ENCODE peak calls at places on chromosomes 6 and 20, in six cellular contexts. M, P, L, S, O and T are unnamed samples.

GRCh38 chr6:142369266-142369665 is 67.5 kb downstream of the ADGRG6 start:
- DNase-seq in M (no peak), P (no peak), L (no peak), S (no peak), O (no peak), T (no peak)

GRCh38 chr20:41058007-41058673 is 29.5 kb downstream of the TOP1 start:
- DNase-seq in M (peak), P (no peak), L (peak), S (no peak), O (peak), T (no peak)

GRCh38 chr20:36461600-36462439 is 79.5 kb upstream of the MYL9 start:
- DNase-seq in M (peak), P (no peak), L (no peak), S (peak), O (no peak), T (no peak)

GRCh38 chr6:163347021-163347446 is 67.5 kb upstream of the QKI start:
- DNase-seq in M (no peak), P (no peak), L (no peak), S (no peak), O (no peak), T (no peak)

GRCh38 chr6:20142866-20143265 is 69.4 kb downstream of the MBOAT1 start:
- DNase-seq in M (no peak), P (no peak), L (no peak), S (no peak), O (no peak), T (no peak)

GRCh38 chr6:24009319-24009718 is 116.7 kb upstream of the NRSN1 start:
- DNase-seq in M (peak), P (no peak), L (no peak), S (no peak), O (no peak), T (no peak)

GRCh38 chr6:146972526-146972925 is 231.7 kb upstream of the STXBP5 start:
- DNase-seq in M (no peak), P (no peak), L (no peak), S (no peak), O (no peak), T (no peak)

GRCh38 chr6:108193120-108193519 is 27.3 kb downstream of the NR2E1 start:
- DNase-seq in M (no peak), P (no peak), L (no peak), S (no peak), O (no peak), T (no peak)

GRCh38 chr20:13286600-13286999 is 65.5 kb downstream of the ISM1 start:
- DNase-seq in M (no peak), P (no peak), L (no peak), S (no peak), O (no peak), T (no peak)

GRCh38 chr6:27829453-27830211 is 82.6 kb downstream of the OR2B2 start:
- DNase-seq in M (no peak), P (no peak), L (peak), S (no peak), O (no peak), T (no peak)

GRCh38 chr20:35673884-35674283 is 9.2 kb upstream of the CPNE1 start:
- DNase-seq in M (no peak), P (no peak), L (no peak), S (no peak), O (no peak), T (no peak)

GRCh38 chr6:156107514-156108150 is 652.0 kb upstream of the NOX3 start:
- DNase-seq in M (no peak), P (no peak), L (no peak), S (no peak), O (no peak), T (no peak)

GRCh38 chr6:148943451-148943850 is 196.6 kb downstream of the UST start:
- DNase-seq in M (no peak), P (no peak), L (no peak), S (no peak), O (no peak), T (no peak)

GRCh38 chr6:47853766-47854165 is 71.9 kb downstream of the OPN5 start:
- DNase-seq in M (no peak), P (no peak), L (no peak), S (no peak), O (no peak), T (no peak)

GRCh38 chr6:110946498-110946897 is 12.0 kb upstream of the GTF3C6 start:
- DNase-seq in M (no peak), P (no peak), L (no peak), S (no peak), O (no peak), T (no peak)

GRCh38 chr6:108501559-108501958 is 59.2 kb upstream of the FOXO3 start:
- DNase-seq in M (no peak), P (no peak), L (no peak), S (no peak), O (no peak), T (no peak)

GRCh38 chr6:34569361-34569973 is 13.3 kb upstream of the SPDEF start:
- DNase-seq in M (no peak), P (no peak), L (no peak), S (no peak), O (no peak), T (no peak)

GRCh38 chr6:12286381-12287132 is 3.6 kb upstream of the EDN1 start:
- DNase-seq in M (no peak), P (no peak), L (no peak), S (no peak), O (no peak), T (no peak)

GRCh38 chr20:10291564-10292240 is 73.1 kb downstream of the SNAP25 start:
- DNase-seq in M (peak), P (no peak), L (no peak), S (no peak), O (no peak), T (no peak)

GRCh38 chr6:75612921-75613534 is 11.3 kb downstream of the SENP6 start:
- DNase-seq in M (no peak), P (no peak), L (peak), S (no peak), O (no peak), T (no peak)

GRCh38 chr6:12849420-12850200 is 133.0 kb downstream of the PHACTR1 start:
- DNase-seq in M (no peak), P (no peak), L (no peak), S (no peak), O (no peak), T (no peak)

GRCh38 chr20:1617055-1617454 is 2.8 kb downstream of the SIRPB1 start:
- DNase-seq in M (no peak), P (no peak), L (no peak), S (no peak), O (no peak), T (no peak)

GRCh38 chr6:8743146-8743745 is 307.9 kb upstream of the SLC35B3 start:
- DNase-seq in M (no peak), P (no peak), L (peak), S (no peak), O (peak), T (no peak)

GRCh38 chr20:54228841-54229240 is 21.0 kb downstream of the PFDN4 start:
- DNase-seq in M (no peak), P (no peak), L (no peak), S (no peak), O (no peak), T (no peak)

GRCh38 chr6:82570083-82570482 is 206.5 kb downstream of the TPBG start:
- DNase-seq in M (peak), P (no peak), L (peak), S (no peak), O (no peak), T (no peak)

GRCh38 chr6:25010166-25010565 is 74.4 kb upstream of the RIPOR2 start:
- DNase-seq in M (no peak), P (no peak), L (no peak), S (no peak), O (no peak), T (no peak)

GRCh38 chr6:16591681-16592549 is 169.3 kb downstream of the ATXN1 start:
- DNase-seq in M (no peak), P (no peak), L (no peak), S (no peak), O (no peak), T (peak)

GRCh38 chr6:87029711-87030314 is 65.1 kb downstream of the CGA start:
- DNase-seq in M (peak), P (no peak), L (peak), S (peak), O (peak), T (no peak)

GRCh38 chr6:53658992-53659391 is 6.6 kb downstream of the KLHL31 start:
- DNase-seq in M (no peak), P (no peak), L (no peak), S (no peak), O (no peak), T (no peak)

GRCh38 chr20:3551681-3552434 is 81.0 kb downstream of the ATRN start:
- DNase-seq in M (no peak), P (no peak), L (no peak), S (no peak), O (no peak), T (no peak)

GRCh38 chr20:11429889-11430580 is 487.7 kb upstream of the BTBD3 start:
- DNase-seq in M (no peak), P (no peak), L (no peak), S (no peak), O (no peak), T (no peak)

DNA sequence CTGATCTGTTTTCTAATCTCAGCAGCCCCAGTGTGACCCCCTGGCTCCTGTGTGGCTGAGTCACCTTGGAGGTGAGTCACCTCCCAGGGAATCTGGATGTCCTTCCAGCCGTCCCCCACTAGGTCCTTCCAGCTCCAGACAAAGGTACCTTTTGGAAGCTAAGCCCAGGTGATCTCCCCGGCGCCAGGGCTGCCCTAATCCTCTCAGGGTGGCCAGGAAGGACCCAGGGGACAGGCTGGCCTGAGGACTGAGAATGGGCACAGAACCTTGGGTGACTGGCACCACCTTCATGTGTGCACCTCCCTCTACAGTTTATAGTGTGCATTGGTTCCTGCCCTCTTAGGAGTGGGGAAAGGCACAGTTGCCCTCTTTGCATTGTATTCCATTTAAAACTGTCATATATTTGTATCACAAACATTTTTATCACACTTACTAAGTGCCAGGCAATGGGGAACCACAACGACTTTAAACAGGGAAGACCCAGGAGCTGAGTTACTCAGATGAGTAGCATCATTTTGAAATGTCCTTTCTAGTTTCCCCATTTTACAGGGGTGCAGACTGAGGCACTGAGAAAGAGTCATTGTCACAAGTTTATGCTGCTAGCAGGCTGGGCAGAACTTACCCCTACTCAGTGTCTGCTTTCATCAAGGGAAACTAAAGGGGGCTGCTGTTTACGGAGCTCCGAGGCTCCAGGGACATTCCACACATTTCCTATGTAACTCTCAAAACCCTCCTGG is 2.6 kb upstream of the BPIFB4 start:
- DNase-seq in M (no peak), P (no peak), L (peak), S (no peak), O (peak), T (no peak)
- TF ChIP-seq JUND in M (no peak), P (no peak), L (no peak), S (no peak), O (peak), T (no peak)

DNA sequence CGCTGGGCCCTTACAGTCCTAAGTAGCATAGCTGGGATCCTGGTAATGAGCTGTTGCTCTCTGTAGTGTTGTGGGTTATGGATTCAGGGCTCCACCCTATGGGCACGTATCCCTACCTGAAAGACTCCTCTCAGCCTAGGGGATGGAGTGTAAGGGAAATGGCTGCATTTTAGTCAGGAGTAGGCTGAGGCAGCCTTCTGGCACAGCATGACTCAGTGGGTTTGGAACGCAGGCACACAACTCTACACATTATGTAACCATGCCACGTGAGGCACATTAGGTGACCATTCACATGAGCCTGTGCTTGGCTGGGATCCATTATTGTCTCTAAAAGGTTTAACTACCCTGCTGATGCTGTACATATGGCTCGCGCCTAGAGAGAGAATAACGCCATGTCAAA is 27.8 kb downstream of the HDDC2 start:
- DNase-seq in M (no peak), P (no peak), L (no peak), S (no peak), O (peak), T (no peak)
- TF ChIP-seq JUND in M (no peak), P (no peak), L (no peak), S (no peak), O (peak), T (no peak)

GRCh38 chr6:43761666-43762409 is 8.2 kb upstream of the VEGFA start:
- DNase-seq in M (no peak), P (no peak), L (no peak), S (no peak), O (no peak), T (no peak)
- TF ChIP-seq JUND in M (no peak), P (no peak), L (no peak), S (no peak), O (no peak), T (no peak)

GRCh38 chr6:36519352-36519751 is 27.9 kb downstream of the STK38 start:
- DNase-seq in M (no peak), P (no peak), L (no peak), S (no peak), O (no peak), T (no peak)
- TF ChIP-seq JUND in M (no peak), P (no peak), L (no peak), S (no peak), O (no peak), T (no peak)

GRCh38 chr20:23497458-23498026 is 6.6 kb downstream of the CST8 start:
- DNase-seq in M (no peak), P (no peak), L (no peak), S (no peak), O (no peak), T (peak)
- TF ChIP-seq JUND in M (no peak), P (no peak), L (no peak), S (no peak), O (no peak), T (no peak)

DNA sequence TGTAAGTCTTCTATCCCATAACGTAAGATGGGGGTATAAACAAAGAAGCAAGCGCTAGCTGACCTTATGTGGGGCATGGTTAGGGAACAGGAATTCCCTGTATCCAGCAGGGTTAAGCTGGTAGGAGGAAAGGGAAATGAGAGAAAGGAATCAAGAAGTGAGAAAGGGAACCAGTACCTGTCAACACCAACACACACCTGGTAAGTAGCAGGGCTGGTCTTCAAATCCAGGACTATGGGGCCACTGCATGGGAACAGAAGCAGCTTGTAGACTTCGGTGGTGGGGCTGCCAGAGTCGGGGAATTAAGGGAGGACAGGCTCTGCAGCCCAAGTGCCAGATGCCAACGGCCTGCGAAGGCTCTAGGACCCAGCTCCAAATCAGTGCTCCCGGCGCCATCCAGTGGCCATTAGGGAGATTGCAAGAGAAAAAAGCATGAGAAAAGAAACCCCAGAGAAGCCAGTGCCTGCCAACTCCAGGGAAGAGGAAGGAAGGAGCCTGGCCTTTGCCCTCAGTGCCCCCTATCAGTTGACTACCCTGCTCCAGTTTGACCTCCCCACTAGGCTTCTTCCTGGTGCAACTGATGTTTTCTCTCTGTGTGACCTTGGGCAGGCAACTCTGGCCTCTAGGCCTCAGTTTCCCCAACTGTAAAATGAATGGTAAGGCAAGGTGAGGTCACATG is 15.8 kb upstream of the RBPJL start:
- DNase-seq in M (peak), P (peak), L (peak), S (peak), O (peak), T (no peak)
- TF ChIP-seq JUND in M (no peak), P (no peak), L (no peak), S (no peak), O (no peak), T (no peak)